ENCODE peak calls at places on chromosomes 11 and 22, in nine cellular contexts. F, Z, T, L, I, R, V, W and N are unnamed samples.
A peak's percentile ranks its signal among the peaks of the same experiment; 100 is the strongest.

GRCh38 chr11:129637983-129638776 is 177.5 kb upstream of the TMEM45B start:
- DNase-seq in W (no peak), I (no peak), V (no peak), T (no peak), R (no peak), F (peak; percentile 53), L (no peak), Z (no peak), N (no peak)

GRCh38 chr11:72584293-72584921 is 89.8 kb downstream of the PDE2A start:
- DNase-seq in F (no peak), L (no peak), T (peak; percentile 86), V (no peak), R (peak; percentile 83), W (no peak), Z (no peak), I (no peak), N (no peak)

GRCh38 chr22:20783844-20784723 is 10.2 kb downstream of the SERPIND1 start:
- DNase-seq in W (peak; percentile 31), L (peak; percentile 81), V (peak; percentile 62), T (no peak), I (no peak), Z (no peak), F (peak; percentile 68), R (no peak), N (no peak)

GRCh38 chr22:28017859-28018258 is 98.8 kb upstream of the PITPNB start:
- DNase-seq in F (no peak), W (no peak), V (no peak), R (peak; percentile 57), I (no peak), L (no peak), T (peak; percentile 53), Z (no peak), N (no peak)

GRCh38 chr11:19218801-19219460 is 17.1 kb upstream of the CSRP3 start:
- DNase-seq in I (no peak), V (no peak), T (no peak), L (no peak), R (no peak), Z (no peak), F (no peak), W (no peak), N (no peak)

GRCh38 chr11:132312616-132313210 is 942.3 kb downstream of the NTM start:
- DNase-seq in F (no peak), I (no peak), W (no peak), V (peak; percentile 7), L (peak; percentile 50), R (no peak), Z (no peak), T (no peak), N (no peak)

GRCh38 chr22:31278643-31279326 is 13.5 kb downstream of the PIK3IP1 start:
- DNase-seq in L (no peak), T (no peak), R (peak; percentile 58), Z (no peak), W (no peak), F (no peak), V (no peak), I (no peak), N (no peak)

GRCh38 chr11:110093407-110094297 is 460 bp downstream of the ZC3H12C start:
- DNase-seq in I (peak; percentile 80), L (peak; percentile 45), W (no peak), Z (no peak), F (peak; percentile 58), T (peak; percentile 82), V (peak; percentile 59), R (peak; percentile 81), N (no peak)

GRCh38 chr11:17188675-17189074 is 19.1 kb downstream of the PIK3C2A start:
- DNase-seq in V (no peak), I (no peak), R (no peak), T (no peak), Z (no peak), L (no peak), F (no peak), W (no peak), N (no peak)

GRCh38 chr11:12090061-12090572 is 20.3 kb upstream of the MICAL2 start:
- DNase-seq in W (no peak), Z (no peak), R (no peak), I (no peak), T (peak; percentile 66), L (no peak), F (peak; percentile 94), V (no peak), N (no peak)

GRCh38 chr22:45069925-45070324 is 60.1 kb upstream of the PHF21B start:
- DNase-seq in T (no peak), L (no peak), W (no peak), R (no peak), Z (no peak), F (peak; percentile 49), I (no peak), V (no peak), N (no peak)

GRCh38 chr22:48866906-48867597 is 960.6 kb downstream of the BRD1 start:
- DNase-seq in Z (no peak), L (no peak), W (no peak), F (no peak), T (peak; percentile 62), I (no peak), V (no peak), R (peak; percentile 53), N (no peak)

GRCh38 chr11:45429719-45430118 is 143.6 kb upstream of the SYT13 start:
- DNase-seq in I (no peak), F (no peak), T (no peak), V (no peak), R (no peak), L (no peak), Z (no peak), W (no peak), N (no peak)

GRCh38 chr11:17650601-17650911 is 68.8 kb upstream of the MYOD1 start:
- DNase-seq in R (no peak), L (no peak), F (no peak), V (no peak), T (no peak), Z (no peak), W (no peak), I (no peak), N (no peak)

GRCh38 chr11:94767292-94767690 is 865 bp upstream of the AMOTL1 start:
- DNase-seq in R (no peak), V (no peak), F (no peak), I (no peak), L (no peak), W (no peak), T (no peak), Z (no peak), N (no peak)
- H3K4me3 ChIP-seq in R (peak overlapping the region; percentile 89), V (no peak overlapping the region), F (peak overlapping the region; percentile 94), I (no peak overlapping the region), L (no peak overlapping the region), W (no peak overlapping the region), T (peak overlapping the region; percentile 91), Z (no peak overlapping the region), N (peak overlapping the region; percentile 86)

DNA sequence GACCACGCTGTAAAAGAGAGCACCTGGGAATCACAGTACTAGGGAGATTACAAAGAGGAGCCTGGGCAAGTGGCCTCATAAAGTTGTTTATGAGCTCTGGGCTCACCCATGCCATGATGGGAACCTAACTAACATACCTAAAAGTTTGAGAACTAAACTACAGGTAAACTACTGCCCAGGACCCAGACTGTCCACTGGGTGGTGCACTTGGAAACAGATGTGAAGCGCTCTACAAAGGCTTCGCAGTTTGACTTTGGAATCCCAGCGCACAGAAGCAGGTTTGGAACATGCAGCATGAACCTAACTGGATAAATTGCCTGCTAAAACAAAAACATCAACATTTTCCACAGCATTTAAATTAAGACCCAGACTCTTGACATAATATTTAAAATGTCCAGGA is 418.6 kb downstream of the FAM181B start:
- DNase-seq in Z (no peak), W (no peak), L (no peak), V (peak; percentile 20), R (peak; percentile 53), I (no peak), T (no peak), F (peak; percentile 46), N (no peak)
- TF ChIP-seq CTCF in Z (no peak), W (peak; percentile 62), L (no peak), V (no peak), R (no peak), I (no peak), T (peak; percentile 36), F (peak; percentile 57), N (peak; percentile 78)

GRCh38 chr11:77784572-77784971 is 36.0 kb downstream of the RSF1 start:
- DNase-seq in Z (no peak), I (no peak), T (no peak), F (no peak), V (no peak), L (no peak), W (no peak), R (no peak), N (no peak)

GRCh38 chr11:77789061-77789730 is 31.3 kb downstream of the RSF1 start:
- DNase-seq in L (no peak), R (no peak), Z (no peak), V (no peak), I (no peak), F (no peak), W (no peak), T (no peak), N (no peak)

GRCh38 chr11:77791301-77791700 is 29.2 kb downstream of the RSF1 start:
- DNase-seq in V (no peak), R (no peak), F (no peak), I (no peak), Z (no peak), T (no peak), L (no peak), W (no peak), N (no peak)

GRCh38 chr11:77793972-77794371 is 26.6 kb downstream of the RSF1 start:
- DNase-seq in T (no peak), Z (no peak), V (no peak), I (no peak), W (no peak), L (no peak), F (no peak), R (no peak), N (no peak)

DNA sequence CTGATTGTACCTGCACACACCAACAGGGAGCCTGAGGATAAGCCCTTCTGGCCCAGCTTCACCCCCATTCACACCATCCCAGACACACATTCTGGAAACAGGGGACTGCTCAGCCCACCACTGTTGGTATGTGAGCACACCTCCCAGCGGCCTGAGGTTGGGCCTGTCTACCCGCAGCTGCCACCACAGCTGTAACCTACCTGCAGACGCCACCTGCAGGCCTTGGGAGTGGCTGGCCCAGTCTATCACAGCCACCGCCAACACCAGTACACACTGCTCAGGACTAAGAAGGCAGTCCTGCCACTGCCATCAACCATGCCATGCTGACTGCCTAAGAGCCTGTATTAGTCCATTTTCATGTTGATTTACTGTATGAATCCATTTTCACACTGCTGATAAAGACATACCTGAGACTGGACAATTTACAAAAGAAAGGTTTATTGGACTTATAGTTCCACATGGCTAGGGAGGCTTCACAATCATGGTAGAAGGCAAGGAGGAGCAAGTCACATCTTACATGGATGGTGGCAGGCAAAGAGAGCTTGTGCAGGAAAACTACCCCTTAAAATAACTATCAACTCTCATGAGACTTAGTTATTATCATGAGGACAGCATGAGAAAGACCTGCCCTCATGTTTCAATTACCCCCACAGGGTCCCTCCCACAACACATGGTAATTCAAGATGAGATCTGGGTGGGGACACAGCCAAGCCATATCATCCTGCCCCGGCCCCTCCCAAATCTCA is 30.6 kb downstream of the RSF1 start:
- DNase-seq in F (no peak), R (no peak), Z (no peak), T (no peak), L (no peak), W (no peak), V (no peak), I (no peak), N (no peak)
- H3K4me3 ChIP-seq in F (no peak overlapping the region), R (no peak overlapping the region), Z (no peak overlapping the region), T (no peak overlapping the region), L (no peak overlapping the region), W (no peak overlapping the region), V (no peak overlapping the region), I (no peak overlapping the region), N (no peak overlapping the region)

GRCh38 chr11:41286751-41287150 is 172.7 kb downstream of the LRRC4C start:
- DNase-seq in W (no peak), Z (no peak), I (no peak), T (no peak), V (no peak), F (no peak), L (no peak), R (no peak), N (no peak)

GRCh38 chr11:41289408-41289807 is 170.0 kb downstream of the LRRC4C start:
- DNase-seq in I (no peak), R (no peak), Z (no peak), F (no peak), T (no peak), V (no peak), W (no peak), L (no peak), N (no peak)
- TF ChIP-seq CTCF in I (no peak), R (no peak), Z (no peak), F (no peak), T (no peak), V (no peak), W (no peak), L (no peak), N (no peak)